ENCODE peak calls at places on chromosome 7, in six cellular contexts. U is fibroblast of pulmonary artery, W is globus pallidus, S is HuH-7.5, T is RWPE1, V is cardiac fibroblast. E is an unnamed sample.

GRCh38 chr7:48512892-48513291 is 341.6 kb downstream of the ABCA13 start:
- DNase-seq in U (no peak), W (no peak), S (no peak), T (no peak), V (no peak), E (no peak)

GRCh38 chr7:122416316-122416925 is 111.9 kb upstream of the FEZF1 start:
- DNase-seq in U (peak; percentile 13), W (no peak), S (no peak), T (no peak), V (no peak), E (no peak)

GRCh38 chr7:150322833-150323681 is at the start of the genes ACTR3C and LRRC61:
- DNase-seq in U (no peak), W (no peak), S (peak; percentile 72), T (peak; percentile 32), V (no peak), E (no peak)

GRCh38 chr7:38335123-38335489 is 61.7 kb upstream of the TARP start:
- DNase-seq in U (no peak), W (peak; percentile 26), S (no peak), T (no peak), V (no peak), E (no peak)

GRCh38 chr7:87083865-87084519 is 24.5 kb upstream of the ELAPOR2 start:
- DNase-seq in U (no peak), W (no peak), S (no peak), T (no peak), V (peak; percentile 16), E (no peak)

GRCh38 chr7:10299384-10299783 is 674.3 kb upstream of the PHF14 start:
- DNase-seq in U (no peak), W (no peak), S (no peak), T (no peak), V (no peak), E (no peak)

GRCh38 chr7:118104812-118105441 is 79.0 kb upstream of the LSM8 start:
- DNase-seq in U (peak; percentile 23), W (peak; percentile 39), S (no peak), T (peak; percentile 12), V (peak; percentile 31), E (no peak)

GRCh38 chr7:116138202-116138801 is 72.0 kb upstream of the TES start:
- DNase-seq in U (peak; percentile 83), W (peak; percentile 74), S (peak; percentile 23), T (peak; percentile 54), V (peak; percentile 85), E (peak; percentile 6)

GRCh38 chr7:155750255-155751125 is 61.8 kb downstream of the SHH start:
- DNase-seq in U (no peak), W (no peak), S (no peak), T (no peak), V (no peak), E (no peak)

GRCh38 chr7:70788276-70788675 is 343.7 kb upstream of the GALNT17 start:
- DNase-seq in U (no peak), W (no peak), S (peak; percentile 40), T (no peak), V (no peak), E (no peak)

E was measured in H54.